ENCODE peak calls at places on chromosomes 5 and 9, in nine cellular contexts. G, L, J, O, R, B, E, X and N are unnamed samples.

GRCh38 chr9:21434202-21435014 is 5.8 kb upstream of the IFNA1 start:
- DNase-seq in R (no peak), G (peak), O (no peak), L (peak), E (peak), X (peak), J (no peak), B (peak), N (no peak)

GRCh38 chr9:100286257-100286656 is 66.5 kb downstream of the TEX10 start:
- DNase-seq in R (no peak), O (peak), X (no peak), G (no peak), B (no peak), E (no peak), J (no peak), L (no peak), N (no peak)

GRCh38 chr5:76681287-76681686 is 34.6 kb upstream of the F2R start:
- DNase-seq in E (no peak), B (no peak), L (no peak), J (no peak), X (no peak), R (no peak), O (no peak), G (no peak), N (no peak)

GRCh38 chr5:81425569-81425968 is 31.6 kb upstream of the ACOT12 start:
- DNase-seq in B (peak), O (no peak), X (no peak), G (peak), L (no peak), E (no peak), J (no peak), R (no peak), N (no peak)

GRCh38 chr9:118222375-118222774 is 518.2 kb downstream of the TLR4 start:
- DNase-seq in J (no peak), O (no peak), E (no peak), X (no peak), R (no peak), G (peak), L (no peak), B (no peak), N (no peak)

GRCh38 chr9:32011049-32011448 is 373.4 kb upstream of the ACO1 start:
- DNase-seq in L (no peak), E (no peak), J (no peak), G (no peak), O (no peak), B (no peak), R (no peak), X (no peak), N (no peak)

GRCh38 chr5:148788636-148789035 is 37.8 kb upstream of the ADRB2 start:
- DNase-seq in L (no peak), O (no peak), R (no peak), G (no peak), X (no peak), J (no peak), B (no peak), E (no peak), N (no peak)

GRCh38 chr5:173010547-173011464 is 27.2 kb downstream of the ATP6V0E1 start:
- DNase-seq in R (no peak), G (peak), O (no peak), X (peak), E (peak), L (peak), B (no peak), J (no peak), N (peak)

GRCh38 chr5:147887925-147888324 is 9.4 kb downstream of the SCGB3A2 start:
- DNase-seq in R (no peak), L (no peak), G (no peak), X (no peak), B (no peak), O (no peak), J (no peak), E (no peak), N (no peak)

GRCh38 chr5:62732677-62733121 is 154.1 kb downstream of the LRRC70 start:
- DNase-seq in B (no peak), O (peak), R (no peak), L (no peak), X (no peak), J (no peak), G (no peak), E (no peak), N (no peak)

GRCh38 chr9:7216004-7216821 is 458.4 kb downstream of the KDM4C start:
- DNase-seq in O (peak), L (no peak), E (no peak), G (no peak), B (no peak), J (no peak), X (no peak), R (no peak), N (no peak)

GRCh38 chr5:40441733-40442132 is 238.0 kb upstream of the PTGER4 start:
- DNase-seq in L (no peak), O (no peak), E (no peak), J (no peak), X (no peak), G (no peak), B (no peak), R (no peak), N (no peak)

GRCh38 chr5:23332650-23333251 is 174.7 kb upstream of the PRDM9 start:
- DNase-seq in R (no peak), B (peak), X (no peak), E (no peak), L (no peak), J (no peak), O (no peak), G (peak), N (no peak)

GRCh38 chr5:555058-555623 is 30.9 kb upstream of the SLC9A3 start:
- DNase-seq in G (no peak), L (peak), B (no peak), X (no peak), R (no peak), E (no peak), O (no peak), J (no peak), N (no peak)

GRCh38 chr9:134474058-134474370 is 147.8 kb downstream of the RXRA start:
- DNase-seq in B (no peak), R (no peak), X (no peak), O (no peak), E (no peak), G (no peak), L (no peak), J (no peak), N (peak)
- H3K27ac ChIP-seq in B (no peak), R (no peak), X (peak), O (no peak), E (no peak), G (no peak), L (peak), J (peak), N (no peak)

GRCh38 chr9:34635556-34635955 is 2.0 kb downstream of the SIGMAR1 start:
- DNase-seq in B (no peak), O (no peak), L (no peak), G (no peak), E (no peak), J (no peak), R (no peak), X (no peak), N (no peak)
- H3K4me3 ChIP-seq in B (no peak), O (no peak), L (no peak), G (no peak), E (peak), J (no peak), R (no peak), X (no peak), N (no peak)

DNA sequence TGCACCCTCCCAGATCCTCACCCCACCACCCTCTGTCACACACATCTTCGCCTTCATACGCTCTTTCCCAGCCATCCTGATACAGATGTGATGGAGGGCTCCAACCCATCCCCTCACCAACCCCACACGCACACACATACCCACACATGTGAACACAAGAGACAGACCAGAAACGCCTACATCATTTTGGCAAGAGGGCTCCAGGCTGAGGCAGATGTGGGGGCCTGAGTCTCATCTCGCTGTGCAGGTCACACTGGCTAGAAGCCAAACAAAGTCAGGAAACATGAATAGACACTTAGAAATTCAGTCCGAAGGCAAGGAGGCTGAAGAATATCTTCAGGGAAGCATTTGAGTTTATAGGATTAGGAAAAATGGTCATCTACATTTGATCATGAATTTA is 6.2 kb downstream of the PRDM12 start:
- DNase-seq in L (no peak), J (no peak), R (no peak), O (no peak), G (no peak), E (no peak), B (no peak), X (no peak), N (no peak)
- TF ChIP-seq POLR2AphosphoS5 in L (no peak), J (no peak), R (no peak), O (no peak), G (no peak), E (no peak), B (no peak), X (no peak), N (no peak)

GRCh38 chr5:87114631-87115030 is 153.1 kb upstream of the RASA1 start:
- DNase-seq in G (no peak), O (no peak), J (no peak), L (no peak), R (no peak), X (peak), B (no peak), E (no peak), N (no peak)
- H3K27ac ChIP-seq in G (no peak), O (no peak), J (no peak), L (no peak), R (no peak), X (peak), B (peak), E (no peak), N (no peak)

GRCh38 chr9:89522979-89523305 is 25.0 kb upstream of the SEMA4D start:
- DNase-seq in R (no peak), E (no peak), L (peak), G (no peak), X (no peak), J (no peak), O (no peak), B (no peak), N (no peak)
- H3K4me3 ChIP-seq in R (no peak), E (no peak), L (no peak), G (no peak), X (no peak), J (no peak), O (no peak), B (no peak), N (no peak)

GRCh38 chr9:126125177-126125576 is 201.5 kb upstream of the MVB12B start:
- DNase-seq in J (no peak), L (no peak), E (no peak), X (no peak), R (peak), O (no peak), G (no peak), B (no peak), N (no peak)
- TF ChIP-seq POLR2AphosphoS5 in J (no peak), L (no peak), E (no peak), X (no peak), R (no peak), O (no peak), G (no peak), B (peak), N (no peak)

GRCh38 chr5:32531885-32532520 is 53.4 kb upstream of the SUB1 start:
- DNase-seq in E (no peak), O (peak), J (no peak), X (no peak), B (no peak), R (no peak), G (peak), L (no peak), N (no peak)
- H3K27ac ChIP-seq in E (no peak), O (peak), J (no peak), X (no peak), B (peak), R (peak), G (no peak), L (no peak), N (no peak)